ENCODE peak calls at places on chromosomes 1 and 21, in eight cellular contexts. One of them, this sample, is unnamed. For H3K4me1 and H3K36me3, the result is how much of the 10 kb centered on the place peaks cover.

GRCh38 chr1:76336951-76337371 is 262.4 kb downstream of the ST6GALNAC3 start:
- DNase-seq in cardiac muscle cell: peak
- DNase-seq in small intestine: peak
- DNase-seq in K562: no peak
- DNase-seq in left ventricle myocardium inferior: peak
- DNase-seq in fibroblast of lung: peak
- DNase-seq in ascending aorta: no peak
- DNase-seq in ovary: peak
- DNase-seq in this sample: peak

GRCh38 chr1:65259816-65260215 is 49.5 kb upstream of the DNAJC6 start:
- DNase-seq in cardiac muscle cell: no peak
- DNase-seq in small intestine: no peak
- DNase-seq in K562: no peak
- DNase-seq in left ventricle myocardium inferior: no peak
- DNase-seq in fibroblast of lung: no peak
- DNase-seq in ascending aorta: no peak
- DNase-seq in ovary: no peak
- DNase-seq in this sample: no peak

GRCh38 chr21:45286671-45287437 is 841 bp downstream of the POFUT2 start:
- DNase-seq in cardiac muscle cell: no peak
- DNase-seq in small intestine: no peak
- DNase-seq in K562: peak
- DNase-seq in left ventricle myocardium inferior: peak
- DNase-seq in fibroblast of lung: no peak
- DNase-seq in ascending aorta: no peak
- DNase-seq in ovary: peak
- DNase-seq in this sample: peak

GRCh38 chr1:35202048-35202719 is 9.2 kb upstream of the SFPQ start:
- DNase-seq in cardiac muscle cell: peak
- DNase-seq in small intestine: peak
- DNase-seq in K562: peak
- DNase-seq in left ventricle myocardium inferior: peak
- DNase-seq in fibroblast of lung: peak
- DNase-seq in ascending aorta: no peak
- DNase-seq in ovary: peak
- DNase-seq in this sample: peak

GRCh38 chr1:205598841-205599666 is 32.8 kb downstream of the ELK4 start:
- DNase-seq in cardiac muscle cell: peak
- DNase-seq in small intestine: no peak
- DNase-seq in K562: no peak
- DNase-seq in left ventricle myocardium inferior: peak
- DNase-seq in fibroblast of lung: peak
- DNase-seq in ascending aorta: peak
- DNase-seq in ovary: peak
- DNase-seq in this sample: peak

GRCh38 chr1:28790384-28791035 is 21.5 kb upstream of the OPRD1 start:
- DNase-seq in cardiac muscle cell: no peak
- DNase-seq in small intestine: no peak
- DNase-seq in K562: peak
- DNase-seq in left ventricle myocardium inferior: no peak
- DNase-seq in fibroblast of lung: no peak
- DNase-seq in ascending aorta: no peak
- DNase-seq in ovary: no peak
- DNase-seq in this sample: no peak

GRCh38 chr21:29360799-29361765 is 62.4 kb downstream of the BACH1 start:
- DNase-seq in cardiac muscle cell: no peak
- DNase-seq in small intestine: peak
- DNase-seq in K562: no peak
- DNase-seq in left ventricle myocardium inferior: no peak
- DNase-seq in fibroblast of lung: no peak
- DNase-seq in ascending aorta: no peak
- DNase-seq in ovary: no peak
- DNase-seq in this sample: no peak

GRCh38 chr1:205756552-205756951 is 6.6 kb upstream of the NUCKS1 start:
- DNase-seq in cardiac muscle cell: no peak
- DNase-seq in small intestine: no peak
- DNase-seq in K562: no peak
- DNase-seq in left ventricle myocardium inferior: no peak
- DNase-seq in fibroblast of lung: no peak
- DNase-seq in ascending aorta: no peak
- DNase-seq in ovary: no peak
- DNase-seq in this sample: no peak

GRCh38 chr21:31554511-31555022 is 104.9 kb upstream of the SOD1 start:
- DNase-seq in cardiac muscle cell: peak
- DNase-seq in small intestine: no peak
- DNase-seq in K562: no peak
- DNase-seq in left ventricle myocardium inferior: no peak
- DNase-seq in fibroblast of lung: no peak
- DNase-seq in ascending aorta: no peak
- DNase-seq in ovary: peak
- DNase-seq in this sample: no peak

GRCh38 chr1:213987876-213988638 is at the start of gene PROX1:
- DNase-seq in cardiac muscle cell: peak
- DNase-seq in small intestine: peak
- DNase-seq in K562: peak
- DNase-seq in left ventricle myocardium inferior: peak
- DNase-seq in fibroblast of lung: peak
- DNase-seq in ascending aorta: peak
- DNase-seq in ovary: peak
- DNase-seq in this sample: peak

GRCh38 chr21:32713726-32714125 is 14.1 kb downstream of the SYNJ1 start:
- DNase-seq in cardiac muscle cell: no peak
- DNase-seq in small intestine: no peak
- DNase-seq in K562: peak
- DNase-seq in left ventricle myocardium inferior: no peak
- DNase-seq in fibroblast of lung: no peak
- DNase-seq in ascending aorta: no peak
- DNase-seq in ovary: no peak
- DNase-seq in this sample: no peak

GRCh38 chr21:30839304-30839703 is 9.7 kb upstream of the KRTAP7-1 start:
- DNase-seq in cardiac muscle cell: peak
- DNase-seq in small intestine: peak
- DNase-seq in K562: peak
- DNase-seq in left ventricle myocardium inferior: no peak
- DNase-seq in fibroblast of lung: no peak
- DNase-seq in ascending aorta: no peak
- DNase-seq in ovary: no peak
- DNase-seq in this sample: no peak

GRCh38 chr1:205095422-205095821 is 11.2 kb upstream of the TMEM81 start:
- DNase-seq in cardiac muscle cell: no peak
- DNase-seq in small intestine: no peak
- DNase-seq in K562: no peak
- DNase-seq in left ventricle myocardium inferior: no peak
- DNase-seq in fibroblast of lung: no peak
- DNase-seq in ascending aorta: no peak
- DNase-seq in ovary: no peak
- DNase-seq in this sample: no peak

GRCh38 chr1:82225407-82226197 is 424.9 kb downstream of the ADGRL2 start:
- DNase-seq in cardiac muscle cell: peak
- DNase-seq in small intestine: peak
- DNase-seq in K562: no peak
- DNase-seq in left ventricle myocardium inferior: no peak
- DNase-seq in fibroblast of lung: peak
- DNase-seq in ascending aorta: no peak
- DNase-seq in ovary: no peak
- DNase-seq in this sample: no peak

GRCh38 chr1:245380790-245381535 is 226.2 kb downstream of the KIF26B start:
- DNase-seq in cardiac muscle cell: no peak
- DNase-seq in small intestine: no peak
- DNase-seq in K562: peak
- DNase-seq in left ventricle myocardium inferior: no peak
- DNase-seq in fibroblast of lung: no peak
- DNase-seq in ascending aorta: no peak
- DNase-seq in ovary: no peak
- DNase-seq in this sample: no peak

GRCh38 chr1:1087351-1088035 is 13.4 kb upstream of the RNF223 start:
- DNase-seq in cardiac muscle cell: no peak
- DNase-seq in small intestine: no peak
- DNase-seq in K562: no peak
- DNase-seq in left ventricle myocardium inferior: no peak
- DNase-seq in fibroblast of lung: no peak
- DNase-seq in ascending aorta: no peak
- DNase-seq in ovary: peak
- DNase-seq in this sample: no peak

GRCh38 chr1:86705633-86705985 is 1.2 kb downstream of the SH3GLB1 start:
- DNase-seq in cardiac muscle cell: peak
- DNase-seq in small intestine: peak
- DNase-seq in K562: no peak
- DNase-seq in left ventricle myocardium inferior: no peak
- DNase-seq in fibroblast of lung: peak
- DNase-seq in ascending aorta: no peak
- DNase-seq in ovary: no peak
- DNase-seq in this sample: peak

GRCh38 chr1:188423088-188423487 is 1594.3 kb downstream of the PLA2G4A start:
- DNase-seq in cardiac muscle cell: no peak
- DNase-seq in small intestine: no peak
- DNase-seq in K562: no peak
- DNase-seq in left ventricle myocardium inferior: no peak
- DNase-seq in fibroblast of lung: no peak
- DNase-seq in ascending aorta: no peak
- DNase-seq in ovary: no peak
- DNase-seq in this sample: no peak

GRCh38 chr1:25735956-25736529 is 64.0 kb upstream of the SELENON start:
- DNase-seq in cardiac muscle cell: no peak
- DNase-seq in small intestine: no peak
- DNase-seq in K562: no peak
- DNase-seq in left ventricle myocardium inferior: peak
- DNase-seq in fibroblast of lung: no peak
- DNase-seq in ascending aorta: no peak
- DNase-seq in ovary: no peak
- DNase-seq in this sample: peak

GRCh38 chr1:14840374-14840773 is 241.9 kb downstream of the KAZN start:
- DNase-seq in cardiac muscle cell: no peak
- DNase-seq in small intestine: no peak
- DNase-seq in K562: peak
- DNase-seq in left ventricle myocardium inferior: no peak
- DNase-seq in fibroblast of lung: no peak
- DNase-seq in ascending aorta: no peak
- DNase-seq in ovary: no peak
- DNase-seq in this sample: no peak

GRCh38 chr1:14841951-14842350 is 243.5 kb downstream of the KAZN start:
- DNase-seq in cardiac muscle cell: no peak
- DNase-seq in small intestine: no peak
- DNase-seq in K562: no peak
- DNase-seq in left ventricle myocardium inferior: no peak
- DNase-seq in fibroblast of lung: no peak
- DNase-seq in ascending aorta: no peak
- DNase-seq in ovary: no peak
- DNase-seq in this sample: no peak

GRCh38 chr1:14835725-14836124 is 237.2 kb downstream of the KAZN start:
- DNase-seq in cardiac muscle cell: peak
- DNase-seq in small intestine: no peak
- DNase-seq in K562: no peak
- DNase-seq in left ventricle myocardium inferior: no peak
- DNase-seq in fibroblast of lung: peak
- DNase-seq in ascending aorta: no peak
- DNase-seq in ovary: no peak
- DNase-seq in this sample: no peak

GRCh38 chr1:14841456-14841855 is 243.0 kb downstream of the KAZN start:
- DNase-seq in cardiac muscle cell: no peak
- DNase-seq in small intestine: no peak
- DNase-seq in K562: no peak
- DNase-seq in left ventricle myocardium inferior: no peak
- DNase-seq in fibroblast of lung: peak
- DNase-seq in ascending aorta: no peak
- DNase-seq in ovary: no peak
- DNase-seq in this sample: no peak

GRCh38 chr1:14836426-14837140 is 238.1 kb downstream of the KAZN start:
- DNase-seq in cardiac muscle cell: no peak
- DNase-seq in small intestine: no peak
- DNase-seq in K562: no peak
- DNase-seq in left ventricle myocardium inferior: no peak
- DNase-seq in fibroblast of lung: no peak
- DNase-seq in ascending aorta: no peak
- DNase-seq in ovary: no peak
- DNase-seq in this sample: no peak
- H3K4me1 ChIP-seq in cardiac muscle cell: under half
- H3K4me1 ChIP-seq in small intestine: under half
- H3K4me1 ChIP-seq in K562: under half
- H3K4me1 ChIP-seq in left ventricle myocardium inferior: under half
- H3K4me1 ChIP-seq in fibroblast of lung: under half
- H3K4me1 ChIP-seq in ascending aorta: under half
- H3K4me1 ChIP-seq in ovary: under half
- H3K4me1 ChIP-seq in this sample: under half

GRCh38 chr1:19260211-19261138 is 8.9 kb downstream of the MRTO4 start:
- DNase-seq in cardiac muscle cell: peak
- DNase-seq in small intestine: peak
- DNase-seq in K562: peak
- DNase-seq in left ventricle myocardium inferior: no peak
- DNase-seq in fibroblast of lung: peak
- DNase-seq in ascending aorta: no peak
- DNase-seq in ovary: no peak
- DNase-seq in this sample: no peak
- H3K36me3 ChIP-seq in cardiac muscle cell: under half
- H3K36me3 ChIP-seq in small intestine: under half
- H3K36me3 ChIP-seq in K562: half or more
- H3K36me3 ChIP-seq in left ventricle myocardium inferior: under half
- H3K36me3 ChIP-seq in fibroblast of lung: under half
- H3K36me3 ChIP-seq in ascending aorta: under half
- H3K36me3 ChIP-seq in ovary: under half
- H3K36me3 ChIP-seq in this sample: under half

GRCh38 chr1:113779542-113779941 is 20.3 kb upstream of the PHTF1 start:
- DNase-seq in cardiac muscle cell: no peak
- DNase-seq in small intestine: no peak
- DNase-seq in K562: no peak
- DNase-seq in left ventricle myocardium inferior: no peak
- DNase-seq in fibroblast of lung: no peak
- DNase-seq in ascending aorta: no peak
- DNase-seq in ovary: no peak
- DNase-seq in this sample: no peak

GRCh38 chr1:113783254-113784103 is 24.2 kb upstream of the PHTF1 start:
- DNase-seq in cardiac muscle cell: peak
- DNase-seq in small intestine: peak
- DNase-seq in K562: no peak
- DNase-seq in left ventricle myocardium inferior: no peak
- DNase-seq in fibroblast of lung: peak
- DNase-seq in ascending aorta: no peak
- DNase-seq in ovary: no peak
- DNase-seq in this sample: no peak

GRCh38 chr1:113780363-113781146 is 21.3 kb upstream of the PHTF1 start:
- DNase-seq in cardiac muscle cell: no peak
- DNase-seq in small intestine: peak
- DNase-seq in K562: no peak
- DNase-seq in left ventricle myocardium inferior: no peak
- DNase-seq in fibroblast of lung: no peak
- DNase-seq in ascending aorta: no peak
- DNase-seq in ovary: no peak
- DNase-seq in this sample: no peak

GRCh38 chr1:113784104-113784779 is 25.0 kb upstream of the PHTF1 start:
- DNase-seq in cardiac muscle cell: no peak
- DNase-seq in small intestine: peak
- DNase-seq in K562: no peak
- DNase-seq in left ventricle myocardium inferior: no peak
- DNase-seq in fibroblast of lung: no peak
- DNase-seq in ascending aorta: no peak
- DNase-seq in ovary: no peak
- DNase-seq in this sample: no peak

GRCh38 chr1:113782451-113782850 is 23.2 kb upstream of the PHTF1 start:
- DNase-seq in cardiac muscle cell: peak
- DNase-seq in small intestine: no peak
- DNase-seq in K562: no peak
- DNase-seq in left ventricle myocardium inferior: no peak
- DNase-seq in fibroblast of lung: peak
- DNase-seq in ascending aorta: no peak
- DNase-seq in ovary: no peak
- DNase-seq in this sample: no peak
- H3K4me1 ChIP-seq in cardiac muscle cell: under half
- H3K4me1 ChIP-seq in small intestine: under half
- H3K4me1 ChIP-seq in K562: half or more
- H3K4me1 ChIP-seq in left ventricle myocardium inferior: half or more
- H3K4me1 ChIP-seq in fibroblast of lung: under half
- H3K4me1 ChIP-seq in ascending aorta: under half
- H3K4me1 ChIP-seq in ovary: under half
- H3K4me1 ChIP-seq in this sample: under half

GRCh38 chr1:172601046-172601630 is 57.8 kb upstream of the FASLG start:
- DNase-seq in cardiac muscle cell: no peak
- DNase-seq in small intestine: no peak
- DNase-seq in K562: no peak
- DNase-seq in left ventricle myocardium inferior: no peak
- DNase-seq in fibroblast of lung: no peak
- DNase-seq in ascending aorta: no peak
- DNase-seq in ovary: no peak
- DNase-seq in this sample: no peak
- H3K36me3 ChIP-seq in cardiac muscle cell: under half
- H3K36me3 ChIP-seq in small intestine: under half
- H3K36me3 ChIP-seq in K562: under half
- H3K36me3 ChIP-seq in left ventricle myocardium inferior: half or more
- H3K36me3 ChIP-seq in fibroblast of lung: under half
- H3K36me3 ChIP-seq in ascending aorta: under half
- H3K36me3 ChIP-seq in ovary: under half
- H3K36me3 ChIP-seq in this sample: under half